ENCODE peak calls at places on chromosomes 3 and 15, in eight cellular contexts. One of them, this sample, is unnamed.
A peak's percentile ranks its signal among the peaks of the same experiment; 100 is the strongest.

GRCh38 chr3:169886671-169887070 is 16.9 kb upstream of the LRRC31 start:
- DNase-seq in lower lobe of right lung: peak; percentile 83
- DNase-seq in psoas muscle: peak; percentile 56
- DNase-seq in thoracic aorta: peak; percentile 33
- DNase-seq in kidney epithelial cell: no peak
- DNase-seq in ovary: peak; percentile 34
- DNase-seq in uterus: peak; percentile 50
- DNase-seq in brain microvascular endothelial cell: no peak
- DNase-seq in this sample: no peak

GRCh38 chr3:154766765-154767503 is 313.2 kb upstream of the MME start:
- DNase-seq in uterus: no peak
- DNase-seq in thoracic aorta: no peak
- DNase-seq in kidney epithelial cell: no peak
- DNase-seq in brain microvascular endothelial cell: no peak
- DNase-seq in psoas muscle: no peak
- DNase-seq in lower lobe of right lung: no peak
- DNase-seq in ovary: no peak
- DNase-seq in this sample: no peak

GRCh38 chr15:99443768-99444446 is 121.9 kb upstream of the MEF2A start:
- DNase-seq in ovary: no peak
- DNase-seq in lower lobe of right lung: no peak
- DNase-seq in psoas muscle: no peak
- DNase-seq in brain microvascular endothelial cell: no peak
- DNase-seq in thoracic aorta: no peak
- DNase-seq in uterus: peak; percentile 11
- DNase-seq in kidney epithelial cell: no peak
- DNase-seq in this sample: no peak

GRCh38 chr3:190053919-190054672 is 66.6 kb downstream of the P3H2 start:
- DNase-seq in brain microvascular endothelial cell: peak; percentile 89
- DNase-seq in uterus: no peak
- DNase-seq in lower lobe of right lung: no peak
- DNase-seq in ovary: no peak
- DNase-seq in kidney epithelial cell: peak; percentile 66
- DNase-seq in psoas muscle: no peak
- DNase-seq in thoracic aorta: no peak
- DNase-seq in this sample: no peak

GRCh38 chr15:43251185-43251862 is 15.4 kb downstream of the TGM5 start:
- DNase-seq in psoas muscle: no peak
- DNase-seq in lower lobe of right lung: no peak
- DNase-seq in ovary: no peak
- DNase-seq in uterus: no peak
- DNase-seq in thoracic aorta: no peak
- DNase-seq in brain microvascular endothelial cell: no peak
- DNase-seq in kidney epithelial cell: no peak
- DNase-seq in this sample: no peak

GRCh38 chr3:69659180-69659915 is 79.9 kb upstream of the MITF start:
- DNase-seq in lower lobe of right lung: no peak
- DNase-seq in ovary: no peak
- DNase-seq in thoracic aorta: no peak
- DNase-seq in uterus: no peak
- DNase-seq in kidney epithelial cell: no peak
- DNase-seq in brain microvascular endothelial cell: no peak
- DNase-seq in psoas muscle: no peak
- DNase-seq in this sample: no peak

GRCh38 chr3:16896820-16897219 is 12.1 kb downstream of the PLCL2 start:
- DNase-seq in kidney epithelial cell: no peak
- DNase-seq in psoas muscle: no peak
- DNase-seq in uterus: no peak
- DNase-seq in lower lobe of right lung: no peak
- DNase-seq in ovary: no peak
- DNase-seq in thoracic aorta: no peak
- DNase-seq in brain microvascular endothelial cell: no peak
- DNase-seq in this sample: no peak

GRCh38 chr3:173371848-173372487 is 25.6 kb upstream of the NLGN1 start:
- DNase-seq in thoracic aorta: no peak
- DNase-seq in kidney epithelial cell: no peak
- DNase-seq in psoas muscle: no peak
- DNase-seq in uterus: peak; percentile 30
- DNase-seq in ovary: peak; percentile 49
- DNase-seq in lower lobe of right lung: no peak
- DNase-seq in brain microvascular endothelial cell: peak; percentile 22
- DNase-seq in this sample: no peak

GRCh38 chr3:183577336-183577735 is 21.8 kb upstream of the KLHL6 start:
- DNase-seq in thoracic aorta: no peak
- DNase-seq in uterus: no peak
- DNase-seq in brain microvascular endothelial cell: no peak
- DNase-seq in lower lobe of right lung: no peak
- DNase-seq in psoas muscle: no peak
- DNase-seq in kidney epithelial cell: no peak
- DNase-seq in ovary: no peak
- DNase-seq in this sample: no peak

GRCh38 chr3:151395806-151396205 is 11.3 kb upstream of the P2RY12 start:
- DNase-seq in psoas muscle: no peak
- DNase-seq in ovary: no peak
- DNase-seq in brain microvascular endothelial cell: peak; percentile 9
- DNase-seq in uterus: no peak
- DNase-seq in lower lobe of right lung: no peak
- DNase-seq in thoracic aorta: no peak
- DNase-seq in kidney epithelial cell: peak; percentile 38
- DNase-seq in this sample: no peak

GRCh38 chr3:36484386-36484785 is 104.1 kb downstream of the STAC start:
- DNase-seq in ovary: no peak
- DNase-seq in kidney epithelial cell: no peak
- DNase-seq in thoracic aorta: no peak
- DNase-seq in lower lobe of right lung: no peak
- DNase-seq in uterus: no peak
- DNase-seq in psoas muscle: no peak
- DNase-seq in brain microvascular endothelial cell: no peak
- DNase-seq in this sample: no peak

GRCh38 chr15:51782357-51782896 is 31.0 kb downstream of the TMOD2 start:
- DNase-seq in uterus: no peak
- DNase-seq in lower lobe of right lung: no peak
- DNase-seq in brain microvascular endothelial cell: no peak
- DNase-seq in thoracic aorta: no peak
- DNase-seq in kidney epithelial cell: no peak
- DNase-seq in psoas muscle: no peak
- DNase-seq in ovary: no peak
- DNase-seq in this sample: no peak

DNA sequence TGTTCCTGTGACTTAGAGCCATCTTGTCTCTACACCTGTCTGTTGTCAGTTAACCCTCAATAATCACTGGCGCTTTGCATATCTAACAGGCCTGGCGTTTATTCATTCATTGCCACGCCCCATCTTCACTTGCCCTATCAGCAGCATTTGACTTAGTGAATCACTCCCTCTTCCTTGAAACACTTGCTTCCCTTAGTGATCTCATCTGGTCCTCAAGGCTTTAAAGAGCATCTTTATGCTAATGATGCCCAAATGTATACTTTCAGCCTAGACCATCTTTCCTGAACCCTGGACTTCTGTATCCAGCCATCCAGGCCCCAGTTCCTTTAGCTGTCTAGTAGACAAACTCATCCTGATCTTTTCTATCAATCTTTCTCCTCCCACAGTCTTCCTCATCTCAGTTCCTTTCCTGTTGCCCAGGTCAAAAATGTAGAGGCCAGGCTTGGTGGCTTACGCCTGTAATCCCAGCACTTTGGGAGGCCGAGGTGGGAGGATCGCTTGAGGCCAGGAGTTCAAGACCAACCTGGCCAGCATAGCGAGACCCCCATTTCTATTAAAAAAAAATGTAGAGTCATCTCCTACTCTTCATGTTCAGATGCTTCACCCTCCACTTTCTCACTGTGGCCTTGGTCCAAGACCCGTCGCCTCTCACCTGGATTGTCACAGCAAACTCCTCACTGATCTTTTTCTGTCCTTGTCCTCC is 1.4 kb upstream of the IGDCC4 start:
- DNase-seq in brain microvascular endothelial cell: no peak
- DNase-seq in thoracic aorta: no peak
- DNase-seq in psoas muscle: no peak
- DNase-seq in kidney epithelial cell: no peak
- DNase-seq in lower lobe of right lung: no peak
- DNase-seq in uterus: no peak
- DNase-seq in ovary: no peak
- DNase-seq in this sample: no peak
- H3K27me3 ChIP-seq in brain microvascular endothelial cell: no peaks in the 10 kb centered on the region
- H3K27me3 ChIP-seq in thoracic aorta: no peaks in the 10 kb centered on the region
- H3K27me3 ChIP-seq in psoas muscle: no peaks in the 10 kb centered on the region
- H3K27me3 ChIP-seq in kidney epithelial cell: no peaks in the 10 kb centered on the region
- H3K27me3 ChIP-seq in lower lobe of right lung: peaks cover 24% of the 10 kb centered on the region
- H3K27me3 ChIP-seq in uterus: no peaks in the 10 kb centered on the region
- H3K27me3 ChIP-seq in ovary: no peaks in the 10 kb centered on the region
- H3K27me3 ChIP-seq in this sample: peaks cover 12% of the 10 kb centered on the region

DNA sequence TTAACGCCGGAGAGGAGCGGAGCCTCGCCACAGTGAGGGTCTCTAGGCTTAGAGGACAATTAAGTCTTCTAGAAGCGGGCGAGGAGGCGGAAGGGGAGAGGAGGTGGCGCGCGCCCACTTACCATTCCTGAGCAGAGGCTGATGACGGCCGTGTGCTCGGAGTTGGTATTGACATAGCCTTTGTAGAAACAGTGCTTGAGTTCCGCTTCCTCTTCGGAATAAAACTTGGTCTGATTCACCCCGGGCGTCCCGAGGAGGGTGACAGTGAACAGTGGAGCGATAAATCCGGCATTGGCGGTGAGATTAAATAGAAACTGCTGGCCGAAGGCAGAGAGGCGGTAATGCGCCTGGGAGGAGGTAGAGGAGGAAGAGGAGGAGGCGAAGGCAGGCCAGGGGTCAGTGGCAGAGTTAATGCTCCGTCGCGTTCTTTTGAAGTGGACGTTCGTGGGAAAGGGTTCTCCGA is 1.3 kb downstream of the ADAMTS9 start:
- DNase-seq in kidney epithelial cell: no peak
- DNase-seq in psoas muscle: peak; percentile 40
- DNase-seq in brain microvascular endothelial cell: peak; percentile 60
- DNase-seq in uterus: no peak
- DNase-seq in thoracic aorta: no peak
- DNase-seq in ovary: no peak
- DNase-seq in lower lobe of right lung: peak; percentile 76
- DNase-seq in this sample: no peak
- H3K27me3 ChIP-seq in kidney epithelial cell: no peaks in the 10 kb centered on the region
- H3K27me3 ChIP-seq in psoas muscle: no peaks in the 10 kb centered on the region
- H3K27me3 ChIP-seq in brain microvascular endothelial cell: no peaks in the 10 kb centered on the region
- H3K27me3 ChIP-seq in uterus: no peaks in the 10 kb centered on the region
- H3K27me3 ChIP-seq in thoracic aorta: no peaks in the 10 kb centered on the region
- H3K27me3 ChIP-seq in ovary: no peaks in the 10 kb centered on the region
- H3K27me3 ChIP-seq in lower lobe of right lung: no peaks in the 10 kb centered on the region
- H3K27me3 ChIP-seq in this sample: no peaks in the 10 kb centered on the region

DNA sequence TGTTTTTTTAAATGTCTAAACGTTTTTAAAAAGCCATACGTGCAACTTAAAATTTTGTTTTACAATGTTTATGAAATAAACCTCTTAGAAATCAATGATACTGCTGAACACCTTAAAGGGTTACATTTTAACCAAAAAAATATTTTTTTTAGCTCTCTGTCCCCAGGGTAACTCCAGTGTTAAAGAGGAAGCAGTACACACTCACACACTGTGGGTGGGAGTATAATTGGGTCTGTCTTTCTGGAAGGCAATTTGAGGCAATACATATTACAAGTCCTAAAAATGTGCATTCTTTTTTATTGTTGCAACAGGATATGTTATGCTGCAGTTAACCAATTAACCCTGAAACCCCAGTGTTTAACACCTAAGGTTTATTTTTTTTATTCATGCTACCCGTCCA is 34.1 kb downstream of the WHAMM start:
- DNase-seq in lower lobe of right lung: no peak
- DNase-seq in thoracic aorta: no peak
- DNase-seq in kidney epithelial cell: no peak
- DNase-seq in brain microvascular endothelial cell: no peak
- DNase-seq in ovary: no peak
- DNase-seq in uterus: no peak
- DNase-seq in psoas muscle: no peak
- DNase-seq in this sample: no peak
- H3K27me3 ChIP-seq in lower lobe of right lung: no peaks in the 10 kb centered on the region
- H3K27me3 ChIP-seq in thoracic aorta: no peaks in the 10 kb centered on the region
- H3K27me3 ChIP-seq in kidney epithelial cell: no peaks in the 10 kb centered on the region
- H3K27me3 ChIP-seq in brain microvascular endothelial cell: no peaks in the 10 kb centered on the region
- H3K27me3 ChIP-seq in ovary: no peaks in the 10 kb centered on the region
- H3K27me3 ChIP-seq in uterus: no peaks in the 10 kb centered on the region
- H3K27me3 ChIP-seq in psoas muscle: no peaks in the 10 kb centered on the region
- H3K27me3 ChIP-seq in this sample: no peaks in the 10 kb centered on the region

GRCh38 chr15:77654975-77655374 is 22.3 kb upstream of the LINGO1 start:
- DNase-seq in brain microvascular endothelial cell: no peak
- DNase-seq in psoas muscle: no peak
- DNase-seq in lower lobe of right lung: no peak
- DNase-seq in ovary: no peak
- DNase-seq in kidney epithelial cell: no peak
- DNase-seq in uterus: no peak
- DNase-seq in thoracic aorta: no peak
- DNase-seq in this sample: no peak

GRCh38 chr15:77656294-77656693 is 23.6 kb upstream of the LINGO1 start:
- DNase-seq in psoas muscle: no peak
- DNase-seq in ovary: no peak
- DNase-seq in brain microvascular endothelial cell: no peak
- DNase-seq in lower lobe of right lung: no peak
- DNase-seq in uterus: no peak
- DNase-seq in kidney epithelial cell: no peak
- DNase-seq in thoracic aorta: no peak
- DNase-seq in this sample: no peak

GRCh38 chr15:77657629-77658238 is 25.0 kb upstream of the LINGO1 start:
- DNase-seq in psoas muscle: no peak
- DNase-seq in lower lobe of right lung: no peak
- DNase-seq in kidney epithelial cell: no peak
- DNase-seq in thoracic aorta: no peak
- DNase-seq in brain microvascular endothelial cell: no peak
- DNase-seq in uterus: no peak
- DNase-seq in ovary: no peak
- DNase-seq in this sample: no peak

GRCh38 chr15:77664428-77664827 is 31.7 kb upstream of the LINGO1 start:
- DNase-seq in uterus: no peak
- DNase-seq in lower lobe of right lung: no peak
- DNase-seq in thoracic aorta: no peak
- DNase-seq in kidney epithelial cell: no peak
- DNase-seq in brain microvascular endothelial cell: no peak
- DNase-seq in ovary: no peak
- DNase-seq in psoas muscle: no peak
- DNase-seq in this sample: no peak

DNA sequence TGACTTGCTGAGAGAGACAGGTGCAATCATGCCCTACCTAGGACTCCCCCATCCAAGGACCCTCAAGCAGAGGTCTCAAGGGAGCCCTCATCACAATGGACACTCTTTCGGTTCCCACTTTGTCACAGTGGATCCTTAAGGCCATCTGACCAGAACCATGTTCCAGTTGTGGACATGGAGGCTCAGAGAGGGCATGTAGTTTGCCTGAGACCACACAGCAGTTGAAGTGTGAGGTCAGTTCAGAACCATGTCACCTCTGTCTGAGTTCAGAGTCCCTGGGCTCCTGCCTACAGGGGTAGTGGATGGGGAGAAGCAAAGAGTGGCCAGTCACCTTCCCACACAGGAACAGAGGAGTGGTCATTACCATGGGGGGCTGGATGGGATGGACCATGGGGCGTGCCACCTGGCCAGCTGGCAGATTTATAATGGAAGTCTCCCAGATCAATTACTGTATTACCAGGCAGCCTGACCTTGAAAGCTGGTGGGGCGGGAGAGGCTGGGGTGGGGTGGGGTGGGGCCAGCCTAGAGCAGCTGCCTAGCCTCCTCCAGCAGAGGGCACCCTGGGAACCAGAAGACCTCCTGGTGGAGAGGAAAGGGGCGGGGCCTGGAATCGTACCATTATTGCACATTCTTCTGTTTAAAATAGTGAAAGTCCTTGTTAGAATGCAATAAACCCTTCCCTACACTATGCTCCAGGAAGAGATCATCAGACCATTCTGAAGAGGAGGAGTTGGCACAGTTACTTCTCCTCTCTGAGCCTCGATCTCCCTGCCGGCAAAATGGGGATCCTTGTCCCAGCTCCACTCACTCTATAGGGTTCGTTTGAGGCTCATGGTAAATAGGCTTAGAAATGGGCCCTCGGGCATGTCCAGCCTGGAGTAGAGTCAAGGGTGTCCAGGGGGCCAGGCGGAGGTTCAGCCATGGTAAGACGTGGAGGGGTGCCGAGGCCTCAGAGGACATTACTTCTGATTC is 26.9 kb upstream of the LINGO1 start:
- DNase-seq in thoracic aorta: no peak
- DNase-seq in lower lobe of right lung: peak; percentile 59
- DNase-seq in psoas muscle: peak; percentile 41
- DNase-seq in kidney epithelial cell: peak; percentile 7
- DNase-seq in uterus: no peak
- DNase-seq in ovary: no peak
- DNase-seq in brain microvascular endothelial cell: peak; percentile 38
- DNase-seq in this sample: no peak
- H3K27me3 ChIP-seq in thoracic aorta: no peaks in the 10 kb centered on the region
- H3K27me3 ChIP-seq in lower lobe of right lung: peaks cover 22% of the 10 kb centered on the region
- H3K27me3 ChIP-seq in psoas muscle: peaks cover 15% of the 10 kb centered on the region
- H3K27me3 ChIP-seq in kidney epithelial cell: peaks cover 37% of the 10 kb centered on the region
- H3K27me3 ChIP-seq in uterus: no peaks in the 10 kb centered on the region
- H3K27me3 ChIP-seq in ovary: no peaks in the 10 kb centered on the region
- H3K27me3 ChIP-seq in brain microvascular endothelial cell: peaks cover 10% of the 10 kb centered on the region
- H3K27me3 ChIP-seq in this sample: no peaks in the 10 kb centered on the region

This sample was measured in CD8-positive, alpha-beta T cell.